ENCODE peak calls at places on chromosomes 7 and 10, in six cellular contexts. One of them, this sample, is unnamed.

GRCh38 chr7:128165927-128166420 is 75.1 kb upstream of the LEP start:
- DNase-seq in EH: no peak
- DNase-seq in astrocyte of the spinal cord: no peak
- DNase-seq in GM19239: no peak
- DNase-seq in HCT116: no peak
- DNase-seq in tibial nerve: no peak
- DNase-seq in this sample: no peak

GRCh38 chr10:77807706-77808105 is 118.8 kb downstream of the DLG5 start:
- DNase-seq in EH: no peak
- DNase-seq in astrocyte of the spinal cord: no peak
- DNase-seq in GM19239: no peak
- DNase-seq in HCT116: no peak
- DNase-seq in tibial nerve: no peak
- DNase-seq in this sample: no peak

GRCh38 chr7:30884881-30885280 is 26.8 kb upstream of the AQP1 start:
- DNase-seq in EH: no peak
- DNase-seq in astrocyte of the spinal cord: no peak
- DNase-seq in GM19239: no peak
- DNase-seq in HCT116: no peak
- DNase-seq in tibial nerve: no peak
- DNase-seq in this sample: no peak

GRCh38 chr10:80444124-80444523 is 10.0 kb upstream of the TSPAN14 start:
- DNase-seq in EH: no peak
- DNase-seq in astrocyte of the spinal cord: no peak
- DNase-seq in GM19239: no peak
- DNase-seq in HCT116: no peak
- DNase-seq in tibial nerve: no peak
- DNase-seq in this sample: no peak

GRCh38 chr10:69630651-69631400 is 779 bp downstream of the FAM241B start:
- DNase-seq in EH: no peak
- DNase-seq in astrocyte of the spinal cord: no peak
- DNase-seq in GM19239: no peak
- DNase-seq in HCT116: no peak
- DNase-seq in tibial nerve: no peak
- DNase-seq in this sample: no peak

GRCh38 chr7:115299379-115300038 is 377.6 kb downstream of the MDFIC start:
- DNase-seq in EH: no peak
- DNase-seq in astrocyte of the spinal cord: no peak
- DNase-seq in GM19239: no peak
- DNase-seq in HCT116: no peak
- DNase-seq in tibial nerve: no peak
- DNase-seq in this sample: no peak

GRCh38 chr7:46654546-46655443 is 733.7 kb upstream of the IGFBP3 start:
- DNase-seq in EH: peak
- DNase-seq in astrocyte of the spinal cord: no peak
- DNase-seq in GM19239: no peak
- DNase-seq in HCT116: no peak
- DNase-seq in tibial nerve: no peak
- DNase-seq in this sample: no peak

GRCh38 chr7:66344166-66344565 is 139.0 kb downstream of the TPST1 start:
- DNase-seq in EH: peak
- DNase-seq in astrocyte of the spinal cord: no peak
- DNase-seq in GM19239: no peak
- DNase-seq in HCT116: no peak
- DNase-seq in tibial nerve: no peak
- DNase-seq in this sample: no peak

GRCh38 chr7:18753972-18754610 is 258.5 kb downstream of the HDAC9 start:
- DNase-seq in EH: peak
- DNase-seq in astrocyte of the spinal cord: peak
- DNase-seq in GM19239: no peak
- DNase-seq in HCT116: no peak
- DNase-seq in tibial nerve: no peak
- DNase-seq in this sample: no peak

GRCh38 chr10:132232553-132232949 is 45.8 kb downstream of the DPYSL4 start:
- DNase-seq in EH: no peak
- DNase-seq in astrocyte of the spinal cord: no peak
- DNase-seq in GM19239: no peak
- DNase-seq in HCT116: no peak
- DNase-seq in tibial nerve: no peak
- DNase-seq in this sample: no peak

GRCh38 chr10:34743804-34744203 is 71.3 kb downstream of the PARD3 start:
- DNase-seq in EH: peak
- DNase-seq in astrocyte of the spinal cord: peak
- DNase-seq in GM19239: no peak
- DNase-seq in HCT116: no peak
- DNase-seq in tibial nerve: no peak
- DNase-seq in this sample: no peak

GRCh38 chr7:126574838-126575250 is 677.9 kb downstream of the GRM8 start:
- DNase-seq in EH: no peak
- DNase-seq in astrocyte of the spinal cord: peak
- DNase-seq in GM19239: no peak
- DNase-seq in HCT116: peak
- DNase-seq in tibial nerve: no peak
- DNase-seq in this sample: no peak

GRCh38 chr10:88986549-88987242 is 3.9 kb upstream of the FAS start:
- DNase-seq in EH: peak
- DNase-seq in astrocyte of the spinal cord: peak
- DNase-seq in GM19239: no peak
- DNase-seq in HCT116: no peak
- DNase-seq in tibial nerve: no peak
- DNase-seq in this sample: no peak

GRCh38 chr7:32223071-32223650 is 153.0 kb upstream of the PDE1C start:
- DNase-seq in EH: no peak
- DNase-seq in astrocyte of the spinal cord: no peak
- DNase-seq in GM19239: no peak
- DNase-seq in HCT116: no peak
- DNase-seq in tibial nerve: no peak
- DNase-seq in this sample: no peak

GRCh38 chr7:141999219-141999618 is 3.5 kb downstream of the MGAM start:
- DNase-seq in EH: no peak
- DNase-seq in astrocyte of the spinal cord: no peak
- DNase-seq in GM19239: no peak
- DNase-seq in HCT116: no peak
- DNase-seq in tibial nerve: no peak
- DNase-seq in this sample: no peak

This sample was measured in GOT3.